ENCODE peak calls at places on chromosome 6, in four cellular contexts. A, B, M and X are unnamed samples.
A peak's percentile ranks its signal among the peaks of the same experiment; 100 is the strongest.

GRCh38 chr6:25617997-25618396 is 34.0 kb upstream of the SCGN start:
- DNase-seq in A (no peak), B (no peak), M (no peak), X (no peak)

GRCh38 chr6:142242269-142242668 is 59.5 kb upstream of the ADGRG6 start:
- DNase-seq in A (no peak), B (no peak), M (no peak), X (no peak)

GRCh38 chr6:135086414-135086764 is 31.8 kb upstream of the HBS1L start:
- DNase-seq in A (no peak), B (no peak), M (no peak), X (no peak)

GRCh38 chr6:129644567-129645015 is 65.4 kb downstream of the ARHGAP18 start:
- DNase-seq in A (no peak), B (no peak), M (peak; percentile 70), X (no peak)

GRCh38 chr6:153958860-153959259 is 80.2 kb upstream of the OPRM1 start:
- DNase-seq in A (no peak), B (no peak), M (no peak), X (no peak)

GRCh38 chr6:44268095-44268628 is 2.1 kb upstream of the TMEM151B start:
- DNase-seq in A (no peak), B (no peak), M (no peak), X (no peak)

GRCh38 chr6:159819932-159820640 is 20.0 kb downstream of the PNLDC1 start:
- DNase-seq in A (no peak), B (no peak), M (no peak), X (no peak)

GRCh38 chr6:117265425-117266266 is at the start of gene VGLL2:
- DNase-seq in A (no peak), B (no peak), M (peak; percentile 38), X (no peak)

GRCh38 chr6:17179246-17180073 is 77.6 kb downstream of the STMND1 start:
- DNase-seq in A (no peak), B (peak; percentile 16), M (peak; percentile 61), X (no peak)

GRCh38 chr6:84218091-84218490 is 9.4 kb downstream of the CEP162 start:
- DNase-seq in A (no peak), B (no peak), M (no peak), X (no peak)

GRCh38 chr6:38805127-38805655 is 90.1 kb downstream of the DNAH8 start:
- DNase-seq in A (no peak), B (no peak), M (no peak), X (no peak)

GRCh38 chr6:25066593-25066992 is 130.8 kb upstream of the RIPOR2 start:
- DNase-seq in A (no peak), B (peak; percentile 4), M (no peak), X (no peak)

GRCh38 chr6:31180500-31180899 is 10.0 kb upstream of the POU5F1 start:
- DNase-seq in A (no peak), B (peak; percentile 48), M (peak; percentile 77), X (no peak)